ENCODE peak calls at places on chromosomes 1 and 21, in four cellular contexts. F is K562, L is SK-N-SH, C is GM12878. M is an unnamed sample.

GRCh38 chr1:116453906-116454305 is 80.9 kb downstream of the ATP1A1 start:
- DNase-seq in F (no peak), L (no peak), C (no peak), M (no peak)

GRCh38 chr1:198326915-198327314 is 170.1 kb downstream of the NEK7 start:
- DNase-seq in F (no peak), C (no peak), L (no peak), M (no peak)

GRCh38 chr1:218760601-218761570 is 412.8 kb upstream of the LYPLAL1 start:
- DNase-seq in F (no peak), L (no peak), C (no peak), M (no peak)

GRCh38 chr1:38533772-38534472 is 325.6 kb downstream of the RRAGC start:
- DNase-seq in L (no peak), F (no peak), C (no peak), M (no peak)

GRCh38 chr1:48741380-48741779 is 35.3 kb downstream of the BEND5 start:
- DNase-seq in F (no peak), C (no peak), L (no peak), M (no peak)

GRCh38 chr1:196450143-196450911 is 157.9 kb downstream of the KCNT2 start:
- DNase-seq in L (no peak), F (no peak), C (no peak), M (no peak)

GRCh38 chr1:9101510-9102146 is 27.3 kb downstream of the GPR157 start:
- DNase-seq in L (peak; percentile 68), F (peak; percentile 29), C (no peak), M (peak; percentile 55)

GRCh38 chr1:228346731-228347130 is 59.9 kb downstream of the TRIM11 start:
- DNase-seq in L (no peak), F (no peak), C (no peak), M (no peak)

GRCh38 chr21:30598802-30599201 is at the start of gene KRTAP6-2:
- DNase-seq in C (no peak), L (no peak), F (no peak), M (no peak)

GRCh38 chr1:43621861-43622260 is 28.1 kb upstream of the KDM4A start:
- DNase-seq in F (no peak), L (no peak), C (no peak), M (no peak)

GRCh38 chr1:110482662-110483307 is 31.8 kb downstream of the PROK1 start:
- DNase-seq in F (no peak), C (no peak), L (no peak), M (no peak)

GRCh38 chr1:75964760-75965408 is 32.7 kb upstream of the ASB17 start:
- DNase-seq in F (no peak), L (no peak), C (no peak), M (no peak)

GRCh38 chr1:11784993-11785769 is 20.6 kb downstream of the MTHFR start:
- DNase-seq in C (no peak), F (peak; percentile 91), L (peak; percentile 93), M (peak; percentile 64)

GRCh38 chr1:77511440-77511840 is 171.0 kb downstream of the ZZZ3 start:
- DNase-seq in F (no peak), C (no peak), L (no peak), M (no peak)

GRCh38 chr1:182174202-182174855 is 112.8 kb upstream of the ZNF648 start:
- DNase-seq in L (no peak), C (no peak), F (no peak), M (no peak)

GRCh38 chr1:201647722-201648065 is 108.8 kb downstream of the NAV1 start:
- DNase-seq in F (no peak), L (no peak), C (no peak), M (no peak)

GRCh38 chr1:67685558-67686271 is 714 bp downstream of the GADD45A start:
- DNase-seq in C (no peak), F (peak; percentile 65), L (peak; percentile 68), M (no peak)

GRCh38 chr1:29269356-29269755 is 33.0 kb downstream of the PTPRU start:
- DNase-seq in C (no peak), L (no peak), F (no peak), M (no peak)

GRCh38 chr1:111702504-111703050 is 36.6 kb downstream of the INKA2 start:
- DNase-seq in C (no peak), L (no peak), F (no peak), M (no peak)

GRCh38 chr1:157932082-157932481 is 61.4 kb upstream of the KIRREL1 start:
- DNase-seq in F (peak; percentile 19), C (no peak), L (no peak), M (no peak)

GRCh38 chr21:36928960-36929359 is 37.5 kb downstream of the HLCS start:
- DNase-seq in F (no peak), L (no peak), C (no peak), M (no peak)

GRCh38 chr21:26758083-26758861 is 86.9 kb downstream of the ADAMTS1 start:
- DNase-seq in F (no peak), L (no peak), C (no peak), M (no peak)

GRCh38 chr1:241525026-241525425 is 5.5 kb upstream of the FH start:
- DNase-seq in F (no peak), C (no peak), L (no peak), M (no peak)

GRCh38 chr1:156608981-156609380 is 7.7 kb upstream of the GPATCH4 start:
- DNase-seq in L (peak; percentile 60), F (peak; percentile 59), C (no peak), M (no peak)

GRCh38 chr1:144101397-144102050 is 129.7 kb upstream of the FAM72C start:
- DNase-seq in L (no peak), C (no peak), F (no peak), M (no peak)

GRCh38 chr1:236365999-236366570 is 28.0 kb upstream of the EDARADD start:
- DNase-seq in F (no peak), C (no peak), L (no peak), M (no peak)

GRCh38 chr1:236371083-236371482 is 23.0 kb upstream of the EDARADD start:
- DNase-seq in L (no peak), F (no peak), C (no peak), M (no peak)

DNA sequence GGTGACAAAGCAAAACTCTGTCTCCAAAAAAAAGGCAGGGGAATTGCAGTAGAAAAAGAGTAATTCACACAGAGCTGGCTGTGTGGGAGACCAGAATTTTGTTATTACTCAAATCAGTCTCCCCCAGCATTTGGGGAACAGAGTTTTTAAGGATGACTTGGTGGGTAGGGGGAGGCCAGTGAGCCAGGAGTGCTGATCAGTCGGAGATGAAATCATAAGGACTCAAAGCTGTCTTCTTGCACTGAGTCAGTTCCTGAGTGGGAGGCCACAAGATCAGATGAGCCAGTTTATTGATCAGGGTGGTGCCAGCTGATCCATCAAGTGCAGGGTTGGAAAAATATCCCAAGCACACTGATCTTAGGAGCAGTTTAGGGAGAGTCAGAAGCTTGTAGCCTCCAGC is 23.7 kb upstream of the EDARADD start:
- DNase-seq in L (no peak), C (no peak), F (no peak), M (no peak)
- TF ChIP-seq YY1 in L (no peak), C (no peak), F (no peak), M (no peak)

GRCh38 chr21:45572783-45573451 is 30.7 kb upstream of the SLC19A1 start:
- DNase-seq in L (no peak), F (no peak), C (no peak), M (no peak)

GRCh38 chr21:45572231-45572630 is 30.0 kb upstream of the SLC19A1 start:
- DNase-seq in L (peak; percentile 22), C (no peak), F (no peak), M (no peak)

GRCh38 chr21:45570071-45570470 is 27.8 kb upstream of the SLC19A1 start:
- DNase-seq in F (no peak), C (no peak), L (no peak), M (no peak)

GRCh38 chr21:45571641-45572040 is 29.4 kb upstream of the SLC19A1 start:
- DNase-seq in F (no peak), C (no peak), L (peak; percentile 15), M (no peak)

DNA sequence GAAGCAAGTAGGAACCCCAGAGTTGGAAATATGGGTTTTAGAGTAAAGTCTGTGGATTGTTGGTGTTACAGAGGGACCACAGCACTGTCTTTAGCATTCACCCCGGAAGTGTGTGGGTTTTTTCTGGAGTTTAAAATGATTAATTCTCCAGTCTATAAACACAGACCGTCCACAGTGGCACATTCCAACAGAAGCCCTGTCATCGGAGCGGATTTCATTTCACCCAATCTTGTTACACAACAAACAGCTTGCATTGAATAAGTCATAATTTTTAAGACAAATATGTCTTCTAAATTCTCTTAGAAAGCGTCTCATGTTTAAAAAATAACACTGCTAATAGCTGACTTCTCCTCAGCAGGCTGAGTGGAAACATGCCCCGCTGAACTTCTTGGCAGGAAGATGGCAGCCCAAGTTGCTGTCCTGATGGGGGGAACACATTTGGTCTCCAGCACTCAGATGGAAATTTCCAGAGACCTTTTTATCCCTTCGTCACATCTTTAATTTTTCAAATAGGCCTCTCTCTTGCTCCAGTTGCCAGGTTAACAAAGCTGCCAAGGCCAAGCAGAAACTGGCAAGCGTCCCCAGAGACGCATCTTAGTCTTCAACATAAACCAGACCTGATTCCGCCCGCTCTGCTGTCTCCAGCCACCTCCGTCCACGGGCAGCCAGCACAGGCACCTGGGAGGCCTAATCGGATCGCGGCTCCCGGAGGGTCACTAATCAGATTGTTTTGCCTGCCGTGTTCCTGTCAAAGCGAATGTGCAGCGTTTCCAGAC is 28.8 kb upstream of the SLC19A1 start:
- DNase-seq in C (no peak), L (peak; percentile 86), F (no peak), M (no peak)
- TF ChIP-seq FOXM1 in C (no peak), L (no peak), F (no peak), M (no peak)

GRCh38 chr21:32333953-32334673 is 35.5 kb downstream of the MRAP start:
- DNase-seq in C (no peak), F (no peak), L (no peak), M (no peak)

GRCh38 chr21:32337206-32337605 is 38.6 kb downstream of the MRAP start:
- DNase-seq in F (no peak), L (no peak), C (no peak), M (no peak)

GRCh38 chr21:32334980-32335471 is 36.4 kb downstream of the MRAP start:
- DNase-seq in C (no peak), L (no peak), F (no peak), M (no peak)

GRCh38 chr21:32336711-32337110 is 38.1 kb downstream of the MRAP start:
- DNase-seq in F (no peak), C (no peak), L (no peak), M (no peak)

DNA sequence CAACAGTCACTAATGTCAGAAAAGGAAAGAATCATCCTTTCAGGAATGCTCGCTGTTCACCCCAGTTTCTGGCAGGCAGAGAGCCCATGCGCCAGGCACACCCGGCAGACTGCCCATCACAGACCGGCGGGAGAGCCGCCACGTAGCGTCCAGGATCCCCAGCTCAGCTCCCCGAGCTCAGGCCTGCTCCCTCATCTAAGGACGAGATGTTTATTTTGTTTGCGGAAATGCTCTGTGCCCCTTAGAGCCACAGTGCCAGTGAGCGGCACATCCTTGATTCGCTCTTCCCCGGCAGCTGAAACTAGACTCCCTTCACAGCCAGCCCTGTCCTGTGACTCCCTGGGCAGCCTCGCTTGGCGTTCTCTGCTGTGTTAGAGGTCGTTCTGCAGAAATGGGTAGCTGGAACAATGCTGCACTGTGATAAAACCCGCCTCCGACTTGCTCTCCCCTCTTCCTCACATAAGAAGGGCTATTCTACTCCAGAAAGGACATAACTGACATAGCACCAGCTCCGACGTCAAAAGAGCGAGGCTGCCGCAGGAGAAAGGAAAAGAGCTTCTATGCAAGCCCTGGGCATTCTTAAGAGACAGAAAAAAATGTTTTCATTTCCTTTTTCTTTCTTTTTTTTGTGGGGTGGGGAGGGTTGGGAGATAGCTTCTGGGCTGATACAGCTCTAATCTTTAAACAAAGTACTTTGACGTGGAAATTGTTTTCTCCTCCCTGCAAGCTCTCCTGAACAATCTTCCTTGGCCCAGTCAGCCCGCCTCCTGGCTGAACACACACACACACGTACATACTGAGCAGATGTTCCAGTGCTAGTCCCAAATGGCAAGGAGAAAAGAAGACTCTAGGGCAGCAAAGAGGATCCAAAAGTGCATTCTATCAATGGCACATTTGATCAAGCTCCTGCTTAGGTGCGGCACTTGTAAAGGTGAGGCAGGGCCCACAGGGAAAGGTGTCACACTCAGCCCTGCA is 37.2 kb downstream of the MRAP start:
- DNase-seq in C (no peak), F (no peak), L (no peak), M (no peak)
- TF ChIP-seq YY1 in C (no peak), F (no peak), L (no peak), M (no peak)

GRCh38 chr1:115057661-115058249 is 28.1 kb downstream of the TSHB start:
- DNase-seq in C (no peak), L (no peak), F (no peak), M (no peak)
- TF ChIP-seq FOXM1 in C (no peak), L (no peak), F (no peak), M (no peak)

M was measured in HepG2.